ENCODE peak calls at places on chromosomes 12 and 14, in six cellular contexts. One of them, this sample, is unnamed.

GRCh38 chr12:47817272-47818006 is 2.3 kb downstream of the HDAC7 start:
- DNase-seq in upper lobe of left lung: no peak
- DNase-seq in uterus: no peak
- DNase-seq in fibroblast of lung: no peak
- DNase-seq in progenitor cell of endocrine pancreas: no peak
- DNase-seq in GM23338: peak
- DNase-seq in this sample: no peak

GRCh38 chr14:31025335-31026075 is at the start of gene AP4S1:
- DNase-seq in GM23338: peak
- DNase-seq in uterus: peak
- DNase-seq in upper lobe of left lung: peak
- DNase-seq in fibroblast of lung: peak
- DNase-seq in progenitor cell of endocrine pancreas: peak
- DNase-seq in this sample: peak

GRCh38 chr14:39426605-39427004 is 5.6 kb downstream of the FBXO33 start:
- DNase-seq in fibroblast of lung: peak
- DNase-seq in uterus: no peak
- DNase-seq in GM23338: peak
- DNase-seq in progenitor cell of endocrine pancreas: no peak
- DNase-seq in upper lobe of left lung: no peak
- DNase-seq in this sample: no peak

GRCh38 chr12:8947737-8948136 is 1.7 kb downstream of the M6PR start:
- DNase-seq in progenitor cell of endocrine pancreas: no peak
- DNase-seq in fibroblast of lung: no peak
- DNase-seq in upper lobe of left lung: no peak
- DNase-seq in uterus: no peak
- DNase-seq in GM23338: no peak
- DNase-seq in this sample: no peak

GRCh38 chr12:8995021-8995775 is 5.9 kb downstream of the KLRG1 start:
- DNase-seq in upper lobe of left lung: no peak
- DNase-seq in uterus: no peak
- DNase-seq in fibroblast of lung: no peak
- DNase-seq in progenitor cell of endocrine pancreas: no peak
- DNase-seq in GM23338: no peak
- DNase-seq in this sample: no peak

GRCh38 chr12:47903151-47903611 is 1.6 kb downstream of the VDR start:
- DNase-seq in GM23338: no peak
- DNase-seq in upper lobe of left lung: peak
- DNase-seq in progenitor cell of endocrine pancreas: no peak
- DNase-seq in fibroblast of lung: peak
- DNase-seq in uterus: no peak
- DNase-seq in this sample: no peak

GRCh38 chr12:71704920-71705319 is 19.0 kb downstream of the TMEM19 start:
- DNase-seq in upper lobe of left lung: no peak
- DNase-seq in GM23338: no peak
- DNase-seq in progenitor cell of endocrine pancreas: no peak
- DNase-seq in uterus: no peak
- DNase-seq in fibroblast of lung: no peak
- DNase-seq in this sample: no peak

GRCh38 chr12:120654656-120655055 is 14.2 kb downstream of the CABP1 start:
- DNase-seq in upper lobe of left lung: no peak
- DNase-seq in GM23338: no peak
- DNase-seq in fibroblast of lung: no peak
- DNase-seq in uterus: peak
- DNase-seq in progenitor cell of endocrine pancreas: no peak
- DNase-seq in this sample: no peak

GRCh38 chr12:12379831-12380730 is 23.2 kb downstream of the BORCS5 start:
- DNase-seq in progenitor cell of endocrine pancreas: no peak
- DNase-seq in fibroblast of lung: peak
- DNase-seq in uterus: no peak
- DNase-seq in GM23338: no peak
- DNase-seq in upper lobe of left lung: no peak
- DNase-seq in this sample: no peak

GRCh38 chr12:2624543-2625266 is 170.1 kb upstream of the FKBP4 start:
- DNase-seq in upper lobe of left lung: no peak
- DNase-seq in progenitor cell of endocrine pancreas: no peak
- DNase-seq in fibroblast of lung: peak
- DNase-seq in GM23338: peak
- DNase-seq in uterus: no peak
- DNase-seq in this sample: no peak

GRCh38 chr12:13258212-13258611 is 61.7 kb downstream of the EMP1 start:
- DNase-seq in fibroblast of lung: no peak
- DNase-seq in progenitor cell of endocrine pancreas: no peak
- DNase-seq in uterus: no peak
- DNase-seq in GM23338: no peak
- DNase-seq in upper lobe of left lung: no peak
- DNase-seq in this sample: no peak

GRCh38 chr12:101697930-101698781 is 716 bp downstream of the CHPT1 start:
- DNase-seq in GM23338: peak
- DNase-seq in upper lobe of left lung: peak
- DNase-seq in uterus: peak
- DNase-seq in progenitor cell of endocrine pancreas: no peak
- DNase-seq in fibroblast of lung: peak
- DNase-seq in this sample: peak

GRCh38 chr12:33708935-33709334 is 269.3 kb upstream of the SYT10 start:
- DNase-seq in GM23338: no peak
- DNase-seq in uterus: no peak
- DNase-seq in progenitor cell of endocrine pancreas: no peak
- DNase-seq in upper lobe of left lung: no peak
- DNase-seq in fibroblast of lung: no peak
- DNase-seq in this sample: no peak

GRCh38 chr12:106141452-106141851 is 2.7 kb upstream of the NUAK1 start:
- DNase-seq in GM23338: no peak
- DNase-seq in fibroblast of lung: no peak
- DNase-seq in progenitor cell of endocrine pancreas: no peak
- DNase-seq in uterus: no peak
- DNase-seq in upper lobe of left lung: no peak
- DNase-seq in this sample: no peak

GRCh38 chr12:115916910-115917668 is 360.4 kb downstream of the MED13L start:
- DNase-seq in GM23338: peak
- DNase-seq in progenitor cell of endocrine pancreas: peak
- DNase-seq in fibroblast of lung: peak
- DNase-seq in uterus: peak
- DNase-seq in upper lobe of left lung: peak
- DNase-seq in this sample: peak

GRCh38 chr14:89237923-89238529 is 179.0 kb downstream of the FOXN3 start:
- DNase-seq in fibroblast of lung: peak
- DNase-seq in upper lobe of left lung: no peak
- DNase-seq in GM23338: peak
- DNase-seq in progenitor cell of endocrine pancreas: no peak
- DNase-seq in uterus: no peak
- DNase-seq in this sample: no peak

GRCh38 chr14:99991306-99991705 is 73.9 kb upstream of the EVL start:
- DNase-seq in uterus: no peak
- DNase-seq in progenitor cell of endocrine pancreas: no peak
- DNase-seq in upper lobe of left lung: no peak
- DNase-seq in GM23338: no peak
- DNase-seq in fibroblast of lung: no peak
- DNase-seq in this sample: no peak

GRCh38 chr12:52351196-52352059 is 15.9 kb downstream of the KRT85 start:
- DNase-seq in uterus: no peak
- DNase-seq in fibroblast of lung: no peak
- DNase-seq in GM23338: no peak
- DNase-seq in upper lobe of left lung: no peak
- DNase-seq in progenitor cell of endocrine pancreas: no peak
- DNase-seq in this sample: peak

GRCh38 chr12:28966049-28966778 is 182.9 kb upstream of the FAR2 start:
- DNase-seq in GM23338: no peak
- DNase-seq in upper lobe of left lung: peak
- DNase-seq in fibroblast of lung: peak
- DNase-seq in progenitor cell of endocrine pancreas: no peak
- DNase-seq in uterus: peak
- DNase-seq in this sample: no peak

GRCh38 chr12:6044082-6044481 is 80.4 kb downstream of the VWF start:
- DNase-seq in GM23338: no peak
- DNase-seq in progenitor cell of endocrine pancreas: no peak
- DNase-seq in fibroblast of lung: no peak
- DNase-seq in upper lobe of left lung: no peak
- DNase-seq in uterus: no peak
- DNase-seq in this sample: peak

GRCh38 chr12:127035011-127035879 is 1231.7 kb upstream of the TMEM132C start:
- DNase-seq in progenitor cell of endocrine pancreas: no peak
- DNase-seq in GM23338: no peak
- DNase-seq in upper lobe of left lung: no peak
- DNase-seq in fibroblast of lung: no peak
- DNase-seq in uterus: no peak
- DNase-seq in this sample: no peak

DNA sequence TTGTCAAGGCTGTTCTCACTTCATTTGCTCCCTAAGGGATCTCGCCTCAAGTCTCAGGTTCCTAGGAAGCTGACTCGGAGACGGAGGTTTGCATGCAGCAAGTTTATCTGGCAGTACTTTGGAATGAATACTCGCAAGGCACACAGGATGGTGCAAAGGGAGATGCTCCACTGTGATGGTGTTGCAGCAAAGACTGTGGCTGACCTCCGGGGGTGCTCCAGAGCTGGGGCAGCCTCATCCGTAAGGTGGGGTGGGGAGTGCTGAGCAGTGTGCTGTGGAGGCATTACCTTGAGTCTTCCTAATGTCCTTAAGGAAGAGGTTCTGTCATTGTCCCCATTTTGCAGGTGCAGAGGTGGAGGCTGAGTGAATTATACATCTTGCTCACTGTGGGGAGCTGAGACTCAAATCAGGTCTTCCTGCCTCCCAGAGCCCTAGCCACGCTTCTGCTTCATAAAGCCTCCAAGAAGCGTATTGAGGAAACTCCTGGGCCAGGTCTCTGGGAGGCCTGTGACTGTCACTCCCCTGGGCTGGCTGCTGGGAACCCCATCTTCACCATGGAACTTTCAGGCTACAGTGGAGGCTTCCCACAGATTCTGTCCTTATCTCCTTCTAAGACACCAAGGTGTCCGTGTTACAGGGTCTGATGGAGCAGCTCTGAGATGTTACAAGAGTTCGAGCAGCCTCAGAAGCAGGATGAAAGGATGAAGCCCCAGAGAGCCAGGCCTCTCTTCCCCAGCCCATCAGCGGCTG is 39.5 kb downstream of the GALNT16 start:
- DNase-seq in uterus: no peak
- DNase-seq in progenitor cell of endocrine pancreas: no peak
- DNase-seq in fibroblast of lung: no peak
- DNase-seq in GM23338: peak
- DNase-seq in upper lobe of left lung: no peak
- DNase-seq in this sample: no peak
- TF ChIP-seq CTCF in uterus: no peak
- TF ChIP-seq CTCF in progenitor cell of endocrine pancreas: no peak
- TF ChIP-seq CTCF in fibroblast of lung: no peak
- TF ChIP-seq CTCF in GM23338: peak
- TF ChIP-seq CTCF in upper lobe of left lung: no peak
- TF ChIP-seq CTCF in this sample: peak

GRCh38 chr14:105132921-105133320 is 35.7 kb downstream of the JAG2 start:
- DNase-seq in GM23338: no peak
- DNase-seq in upper lobe of left lung: no peak
- DNase-seq in progenitor cell of endocrine pancreas: no peak
- DNase-seq in uterus: no peak
- DNase-seq in fibroblast of lung: no peak
- DNase-seq in this sample: no peak
- TF ChIP-seq CTCF in GM23338: no peak
- TF ChIP-seq CTCF in upper lobe of left lung: no peak
- TF ChIP-seq CTCF in progenitor cell of endocrine pancreas: no peak
- TF ChIP-seq CTCF in uterus: no peak
- TF ChIP-seq CTCF in fibroblast of lung: no peak
- TF ChIP-seq CTCF in this sample: no peak

GRCh38 chr12:65300679-65301349 is 22.3 kb downstream of the MSRB3 start:
- DNase-seq in fibroblast of lung: peak
- DNase-seq in uterus: no peak
- DNase-seq in progenitor cell of endocrine pancreas: no peak
- DNase-seq in upper lobe of left lung: no peak
- DNase-seq in GM23338: peak
- DNase-seq in this sample: no peak

GRCh38 chr12:65302891-65303290 is 24.4 kb downstream of the MSRB3 start:
- DNase-seq in uterus: no peak
- DNase-seq in upper lobe of left lung: no peak
- DNase-seq in GM23338: no peak
- DNase-seq in fibroblast of lung: no peak
- DNase-seq in progenitor cell of endocrine pancreas: no peak
- DNase-seq in this sample: no peak

GRCh38 chr12:65296503-65297265 is 18.2 kb downstream of the MSRB3 start:
- DNase-seq in progenitor cell of endocrine pancreas: no peak
- DNase-seq in fibroblast of lung: no peak
- DNase-seq in GM23338: no peak
- DNase-seq in upper lobe of left lung: no peak
- DNase-seq in uterus: no peak
- DNase-seq in this sample: no peak

GRCh38 chr12:65294863-65295262 is 16.4 kb downstream of the MSRB3 start:
- DNase-seq in progenitor cell of endocrine pancreas: no peak
- DNase-seq in fibroblast of lung: no peak
- DNase-seq in GM23338: no peak
- DNase-seq in upper lobe of left lung: no peak
- DNase-seq in uterus: no peak
- DNase-seq in this sample: no peak

GRCh38 chr12:65300067-65300466 is 21.6 kb downstream of the MSRB3 start:
- DNase-seq in fibroblast of lung: no peak
- DNase-seq in GM23338: no peak
- DNase-seq in uterus: no peak
- DNase-seq in progenitor cell of endocrine pancreas: no peak
- DNase-seq in upper lobe of left lung: no peak
- DNase-seq in this sample: no peak
- TF ChIP-seq CTCF in fibroblast of lung: no peak
- TF ChIP-seq CTCF in GM23338: no peak
- TF ChIP-seq CTCF in uterus: no peak
- TF ChIP-seq CTCF in progenitor cell of endocrine pancreas: no peak
- TF ChIP-seq CTCF in upper lobe of left lung: no peak
- TF ChIP-seq CTCF in this sample: no peak

GRCh38 chr14:77151918-77152588 is 10.5 kb upstream of the ZDHHC22 start:
- DNase-seq in GM23338: peak
- DNase-seq in progenitor cell of endocrine pancreas: no peak
- DNase-seq in upper lobe of left lung: no peak
- DNase-seq in fibroblast of lung: peak
- DNase-seq in uterus: no peak
- DNase-seq in this sample: no peak
- TF ChIP-seq CTCF in GM23338: peak
- TF ChIP-seq CTCF in progenitor cell of endocrine pancreas: peak
- TF ChIP-seq CTCF in upper lobe of left lung: no peak
- TF ChIP-seq CTCF in fibroblast of lung: no peak
- TF ChIP-seq CTCF in uterus: no peak
- TF ChIP-seq CTCF in this sample: peak